ENCODE peak calls at places on chromosomes 1 and 21, in ten cellular contexts. R is neural progenitor cell, X is uterus, D is neural crest cell, K is heart left ventricle, L is transverse colon, J is adrenal gland, B is K562, C is psoas muscle, E is tibial artery. Y is an unnamed sample.

GRCh38 chr1:64186898-64187280 is 16.5 kb upstream of the UBE2U start:
- DNase-seq in B (no peak), L (no peak), R (no peak), C (no peak), J (no peak), D (no peak), K (no peak), E (no peak), X (no peak), Y (no peak)

GRCh38 chr1:175572932-175573871 is 170.2 kb downstream of the TNR start:
- DNase-seq in D (no peak), J (no peak), L (peak), R (no peak), X (no peak), K (no peak), B (no peak), C (no peak), E (no peak), Y (no peak)

GRCh38 chr1:220690140-220691038 is at the start of gene C1orf115:
- DNase-seq in K (peak), J (peak), C (peak), R (peak), X (peak), L (peak), E (peak), B (peak), D (peak), Y (no peak)

GRCh38 chr1:3375256-3375655 is 79.2 kb upstream of the ARHGEF16 start:
- DNase-seq in J (no peak), C (no peak), K (no peak), X (no peak), E (no peak), B (no peak), R (no peak), L (no peak), D (no peak), Y (no peak)

GRCh38 chr1:237562247-237562823 is 328.4 kb downstream of the ZP4 start:
- DNase-seq in B (peak), X (no peak), J (no peak), K (no peak), D (peak), L (no peak), C (no peak), E (no peak), R (peak), Y (peak)

GRCh38 chr1:33195560-33195959 is 13.7 kb upstream of the TRIM62 start:
- DNase-seq in K (no peak), R (no peak), B (no peak), D (no peak), J (no peak), L (no peak), X (no peak), E (no peak), C (no peak), Y (no peak)

GRCh38 chr1:178344513-178345077 is 152.2 kb downstream of the CLEC20A start:
- DNase-seq in B (peak), D (peak), C (no peak), X (no peak), J (no peak), K (no peak), R (peak), E (no peak), L (no peak), Y (peak)

GRCh38 chr1:203610061-203610460 is 16.6 kb upstream of the ATP2B4 start:
- DNase-seq in E (no peak), C (no peak), X (no peak), J (no peak), D (no peak), K (peak), B (no peak), R (no peak), L (no peak), Y (no peak)

GRCh38 chr1:156655904-156656516 is 14.1 kb downstream of the BCAN start:
- DNase-seq in L (no peak), B (no peak), K (no peak), J (no peak), E (no peak), R (no peak), C (no peak), X (no peak), D (no peak), Y (no peak)

GRCh38 chr1:205470131-205470530 is 14.3 kb upstream of the BLACAT1 start:
- DNase-seq in L (peak), X (no peak), B (no peak), D (no peak), J (no peak), E (no peak), K (no peak), R (no peak), C (no peak), Y (no peak)

GRCh38 chr1:237568955-237569354 is 321.8 kb downstream of the ZP4 start:
- DNase-seq in J (no peak), K (no peak), R (no peak), B (no peak), X (no peak), D (no peak), L (no peak), E (no peak), C (no peak), Y (no peak)

GRCh38 chr1:74399249-74399648 is 113.2 kb downstream of the LRRC53 start:
- DNase-seq in D (no peak), X (no peak), C (no peak), B (no peak), J (no peak), L (no peak), K (no peak), E (no peak), R (no peak), Y (no peak)

GRCh38 chr1:85203573-85204169 is 2.9 kb upstream of the SYDE2 start:
- DNase-seq in X (no peak), D (no peak), L (no peak), C (no peak), K (no peak), E (no peak), R (no peak), B (no peak), J (no peak), Y (peak)

GRCh38 chr1:147700042-147700711 is 29.9 kb upstream of the ACP6 start:
- DNase-seq in L (peak), D (peak), J (peak), C (no peak), R (peak), B (peak), E (peak), K (peak), X (peak), Y (peak)

GRCh38 chr1:147541672-147542548 is 609 bp downstream of the BCL9 start:
- DNase-seq in E (peak), C (peak), K (peak), D (peak), R (peak), L (peak), B (no peak), J (peak), X (peak), Y (no peak)

GRCh38 chr1:200351826-200352549 is 57.8 kb downstream of the ZNF281 start:
- DNase-seq in L (no peak), D (no peak), C (no peak), B (no peak), X (no peak), R (no peak), K (no peak), J (no peak), E (no peak), Y (peak)

GRCh38 chr1:178120088-178120487 is 26.2 kb downstream of the RASAL2 start:
- DNase-seq in J (no peak), D (no peak), C (no peak), X (no peak), R (no peak), B (no peak), E (no peak), K (no peak), L (no peak), Y (no peak)

GRCh38 chr1:163170331-163170730 is 32.4 kb downstream of the RGS5 start:
- DNase-seq in K (no peak), C (no peak), L (no peak), X (no peak), D (no peak), E (no peak), B (no peak), J (no peak), R (no peak), Y (no peak)

GRCh38 chr1:153617677-153618076 is 1.6 kb upstream of the S100A14 start:
- DNase-seq in X (peak), J (peak), R (peak), C (peak), B (peak), L (peak), D (peak), K (peak), E (peak), Y (peak)

GRCh38 chr21:45543371-45543709 is 1.1 kb upstream of the SLC19A1 start:
- DNase-seq in R (no peak), K (no peak), X (peak), D (no peak), C (no peak), J (peak), B (no peak), E (peak), L (no peak), Y (no peak)

DNA sequence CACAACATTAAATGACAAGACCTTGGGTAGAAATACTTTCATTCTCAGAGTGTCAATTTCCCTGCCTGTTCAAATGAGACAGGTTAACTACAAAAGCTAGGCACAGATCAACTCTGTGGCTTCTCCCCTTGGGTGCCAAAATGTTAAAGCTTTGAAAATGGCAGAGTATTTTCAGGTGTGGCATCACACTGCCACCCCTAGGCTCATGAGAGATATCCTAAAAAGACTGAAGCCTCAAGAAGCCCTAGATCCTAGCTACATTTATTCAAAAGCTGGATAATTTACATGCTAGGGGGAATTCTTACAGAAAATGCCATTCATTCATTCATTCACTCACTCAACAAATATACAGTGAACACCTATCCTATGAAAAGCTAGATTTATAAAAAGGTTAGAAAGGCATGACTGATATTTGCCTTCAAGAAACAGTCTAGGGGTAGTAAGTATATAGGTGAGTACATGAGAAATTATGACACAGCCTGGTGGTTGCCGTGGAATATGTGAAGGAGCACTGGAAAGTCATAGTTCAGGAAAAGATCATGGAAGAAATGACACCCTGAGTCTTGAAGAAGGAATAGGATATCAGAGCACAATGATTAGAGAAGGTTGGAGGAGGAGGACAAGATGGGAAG is 15.9 kb upstream of the RAB4A start:
- DNase-seq in L (no peak), J (no peak), C (no peak), K (no peak), D (no peak), R (peak), X (no peak), B (no peak), E (no peak), Y (no peak)
- TF ChIP-seq CTCF in L (peak), J (peak), C (peak), K (peak), D (peak), R (peak), X (peak), B (peak), E (peak), Y (peak)

GRCh38 chr1:16048573-16049189 is 5.1 kb downstream of the CLCNKB start:
- DNase-seq in J (no peak), B (peak), D (peak), X (peak), K (peak), C (peak), L (peak), R (peak), E (no peak), Y (no peak)
- TF ChIP-seq CTCF in J (no peak), B (no peak), D (peak), X (no peak), K (peak), C (no peak), L (no peak), R (peak), E (no peak), Y (no peak)

DNA sequence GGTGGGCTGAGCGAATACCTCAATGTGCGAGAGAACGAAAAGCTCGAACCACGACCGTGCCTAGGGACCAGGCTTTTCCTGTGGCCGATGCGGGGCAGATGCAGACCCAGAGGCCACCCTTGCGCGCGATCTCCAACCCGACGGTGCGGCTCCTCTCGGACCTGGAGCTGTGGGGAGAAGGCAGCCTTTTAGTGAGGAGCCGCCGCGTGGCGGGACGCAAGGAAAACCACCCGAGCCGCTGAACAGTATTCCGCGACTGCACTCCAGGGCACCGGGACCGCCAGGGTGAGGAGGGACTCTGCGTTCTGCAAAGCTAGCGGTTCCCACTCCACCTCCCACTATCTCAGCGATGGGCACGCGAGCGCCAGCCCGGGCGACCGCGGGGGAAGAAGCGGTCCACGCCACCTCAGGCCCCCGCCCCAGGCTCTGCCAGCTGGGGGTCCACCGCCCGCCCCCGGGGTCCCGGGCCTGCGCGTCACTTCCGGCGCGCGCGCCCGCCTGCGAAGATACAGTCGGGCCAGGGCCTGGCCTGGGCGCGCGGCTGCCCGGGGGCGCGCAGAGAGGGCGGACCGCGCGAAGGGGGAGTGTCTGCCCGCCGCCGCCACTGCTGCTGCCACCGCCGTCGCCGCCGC is 66.5 kb upstream of the PRKACB start:
- DNase-seq in D (peak), R (peak), X (peak), L (peak), K (peak), E (peak), C (peak), J (peak), B (peak), Y (peak)
- TF ChIP-seq CTCF in D (no peak), R (no peak), X (peak), L (no peak), K (peak), E (no peak), C (no peak), J (no peak), B (no peak), Y (peak)

DNA sequence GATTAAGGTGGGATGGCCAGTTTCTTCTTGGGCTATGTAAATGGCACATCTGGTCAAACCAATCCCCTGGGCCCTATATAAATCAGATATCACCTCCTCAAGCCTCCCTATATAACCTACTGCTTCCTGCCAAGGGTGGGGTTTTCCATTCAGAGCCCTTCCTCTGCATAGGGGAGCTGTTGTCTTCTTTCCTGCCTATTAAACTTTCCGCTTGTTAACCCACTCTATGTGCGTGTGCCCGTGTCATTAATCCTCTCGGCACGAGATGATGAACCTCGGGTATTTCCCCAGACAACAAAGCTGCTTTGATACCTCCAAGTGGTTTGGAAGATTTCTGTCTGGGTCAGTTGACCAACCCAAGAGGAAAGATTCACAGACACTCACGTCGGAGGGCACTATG is 19.3 kb upstream of the SERTAD4 start:
- DNase-seq in B (no peak), K (no peak), E (no peak), C (no peak), D (no peak), X (no peak), J (no peak), L (no peak), R (no peak), Y (no peak)
- TF ChIP-seq CTCF in B (no peak), K (no peak), E (no peak), C (no peak), D (no peak), X (no peak), J (no peak), L (no peak), R (no peak), Y (no peak)

GRCh38 chr1:40532844-40533424 is 1.5 kb downstream of the ZNF684 start:
- DNase-seq in E (no peak), L (peak), X (no peak), B (peak), D (peak), C (no peak), J (no peak), K (no peak), R (peak), Y (no peak)
- TF ChIP-seq CTCF in E (peak), L (peak), X (peak), B (peak), D (peak), C (peak), J (peak), K (peak), R (peak), Y (peak)

Y was measured in AG09319.